ENCODE peak calls at places on chromosomes 5 and 9, in four cellular contexts. One of them, this sample, is unnamed.

GRCh38 chr9:94950733-94951590 is 224.5 kb downstream of the AOPEP start:
- DNase-seq in GM12878: no peak
- DNase-seq in HCT116: no peak
- DNase-seq in K562: no peak
- DNase-seq in this sample: no peak

GRCh38 chr9:137611623-137612609 is 6.4 kb downstream of the ARRDC1 start:
- DNase-seq in GM12878: no peak
- DNase-seq in HCT116: peak; percentile 90
- DNase-seq in K562: peak; percentile 42
- DNase-seq in this sample: no peak

GRCh38 chr9:75001719-75002421 is 26.2 kb downstream of the CARNMT1 start:
- DNase-seq in HCT116: peak; percentile 74
- DNase-seq in GM12878: peak; percentile 36
- DNase-seq in K562: peak; percentile 29
- DNase-seq in this sample: no peak

GRCh38 chr5:111099058-111099778 is 7.1 kb downstream of the WDR36 start:
- DNase-seq in HCT116: no peak
- DNase-seq in K562: no peak
- DNase-seq in GM12878: no peak
- DNase-seq in this sample: no peak

GRCh38 chr5:163362806-163363788 is 74.3 kb upstream of the CCNG1 start:
- DNase-seq in GM12878: no peak
- DNase-seq in K562: no peak
- DNase-seq in HCT116: no peak
- DNase-seq in this sample: no peak

GRCh38 chr9:81855538-81855937 is 72.7 kb upstream of the SPATA31D4 start:
- DNase-seq in K562: no peak
- DNase-seq in HCT116: no peak
- DNase-seq in GM12878: no peak
- DNase-seq in this sample: no peak

GRCh38 chr9:124280176-124280691 is 22.5 kb downstream of the NEK6 start:
- DNase-seq in GM12878: no peak
- DNase-seq in HCT116: no peak
- DNase-seq in K562: no peak
- DNase-seq in this sample: no peak

GRCh38 chr5:127386557-127386956 is 96.0 kb downstream of the MEGF10 start:
- DNase-seq in HCT116: no peak
- DNase-seq in K562: no peak
- DNase-seq in GM12878: no peak
- DNase-seq in this sample: no peak

GRCh38 chr5:133240425-133241091 is 188.7 kb downstream of the HSPA4 start:
- DNase-seq in K562: peak; percentile 92
- DNase-seq in HCT116: peak; percentile 90
- DNase-seq in GM12878: peak; percentile 76
- DNase-seq in this sample: no peak

GRCh38 chr9:126719677-126720435 is 85.0 kb upstream of the ZBTB43 start:
- DNase-seq in GM12878: peak; percentile 53
- DNase-seq in HCT116: no peak
- DNase-seq in K562: no peak
- DNase-seq in this sample: peak; percentile 67

GRCh38 chr9:127177682-127178265 is 55.3 kb upstream of the ANGPTL2 start:
- DNase-seq in HCT116: no peak
- DNase-seq in GM12878: no peak
- DNase-seq in K562: no peak
- DNase-seq in this sample: no peak

GRCh38 chr5:22471154-22471553 is 382.0 kb downstream of the CDH12 start:
- DNase-seq in HCT116: no peak
- DNase-seq in GM12878: no peak
- DNase-seq in K562: no peak
- DNase-seq in this sample: no peak

GRCh38 chr9:110545705-110546104 is 33.8 kb downstream of the SVEP1 start:
- DNase-seq in K562: no peak
- DNase-seq in HCT116: no peak
- DNase-seq in GM12878: no peak
- DNase-seq in this sample: no peak

GRCh38 chr5:158120760-158121159 is 261.8 kb upstream of the CLINT1 start:
- DNase-seq in HCT116: no peak
- DNase-seq in K562: no peak
- DNase-seq in GM12878: no peak
- DNase-seq in this sample: no peak

GRCh38 chr5:157454273-157454672 is 5.7 kb upstream of the NIPAL4 start:
- DNase-seq in HCT116: no peak
- DNase-seq in K562: no peak
- DNase-seq in GM12878: no peak
- DNase-seq in this sample: no peak

GRCh38 chr9:17731308-17731707 is 152.4 kb downstream of the SH3GL2 start:
- DNase-seq in GM12878: no peak
- DNase-seq in HCT116: no peak
- DNase-seq in K562: no peak
- DNase-seq in this sample: no peak

GRCh38 chr9:135906291-135907005 is 898 bp downstream of the CAMSAP1 start:
- DNase-seq in HCT116: no peak
- DNase-seq in K562: no peak
- DNase-seq in GM12878: no peak
- DNase-seq in this sample: peak; percentile 57

GRCh38 chr5:136033244-136033643 is 4.5 kb downstream of the TGFBI start:
- DNase-seq in GM12878: no peak
- DNase-seq in HCT116: no peak
- DNase-seq in K562: no peak
- DNase-seq in this sample: no peak

GRCh38 chr5:171801-172331 is 19.4 kb upstream of the LRRC14B start:
- DNase-seq in K562: no peak
- DNase-seq in GM12878: no peak
- DNase-seq in HCT116: no peak
- DNase-seq in this sample: no peak

GRCh38 chr9:10112798-10113197 is 500.0 kb downstream of the PTPRD start:
- DNase-seq in GM12878: no peak
- DNase-seq in K562: no peak
- DNase-seq in HCT116: no peak
- DNase-seq in this sample: no peak

GRCh38 chr5:113343343-113343742 is 91.4 kb downstream of the TSSK1B start:
- DNase-seq in HCT116: no peak
- DNase-seq in K562: no peak
- DNase-seq in GM12878: no peak
- DNase-seq in this sample: no peak

GRCh38 chr9:134224130-134224826 is 59.9 kb upstream of the RNU6ATAC start:
- DNase-seq in K562: no peak
- DNase-seq in GM12878: no peak
- DNase-seq in HCT116: no peak
- DNase-seq in this sample: no peak

GRCh38 chr5:77369566-77369965 is 122.5 kb downstream of the WDR41 start:
- DNase-seq in K562: no peak
- DNase-seq in GM12878: no peak
- DNase-seq in HCT116: no peak
- DNase-seq in this sample: no peak

GRCh38 chr9:136808781-136809158 is 1.0 kb downstream of the RABL6 start:
- DNase-seq in GM12878: no peak
- DNase-seq in K562: no peak
- DNase-seq in HCT116: no peak
- DNase-seq in this sample: no peak

GRCh38 chr9:116084497-116084896 is 69.1 kb upstream of the PAPPA start:
- DNase-seq in K562: no peak
- DNase-seq in GM12878: no peak
- DNase-seq in HCT116: no peak
- DNase-seq in this sample: no peak

GRCh38 chr5:5344051-5344571 is 78.4 kb upstream of the ICE1 start:
- DNase-seq in K562: no peak
- DNase-seq in HCT116: no peak
- DNase-seq in GM12878: no peak
- DNase-seq in this sample: no peak

GRCh38 chr5:142726188-142726731 is 40.4 kb upstream of the FGF1 start:
- DNase-seq in K562: no peak
- DNase-seq in GM12878: peak; percentile 40
- DNase-seq in HCT116: no peak
- DNase-seq in this sample: no peak

GRCh38 chr9:68664036-68664435 is 41.0 kb upstream of the PIP5K1B start:
- DNase-seq in K562: no peak
- DNase-seq in GM12878: no peak
- DNase-seq in HCT116: no peak
- DNase-seq in this sample: no peak

GRCh38 chr9:127567119-127567897 is 44.8 kb upstream of the STXBP1 start:
- DNase-seq in HCT116: no peak
- DNase-seq in K562: peak; percentile 67
- DNase-seq in GM12878: no peak
- DNase-seq in this sample: no peak

GRCh38 chr5:40406426-40407211 is 273.1 kb upstream of the PTGER4 start:
- DNase-seq in GM12878: no peak
- DNase-seq in K562: no peak
- DNase-seq in HCT116: no peak
- DNase-seq in this sample: no peak

GRCh38 chr5:77355074-77355473 is 137.0 kb downstream of the WDR41 start:
- DNase-seq in GM12878: no peak
- DNase-seq in HCT116: no peak
- DNase-seq in K562: no peak
- DNase-seq in this sample: no peak

DNA sequence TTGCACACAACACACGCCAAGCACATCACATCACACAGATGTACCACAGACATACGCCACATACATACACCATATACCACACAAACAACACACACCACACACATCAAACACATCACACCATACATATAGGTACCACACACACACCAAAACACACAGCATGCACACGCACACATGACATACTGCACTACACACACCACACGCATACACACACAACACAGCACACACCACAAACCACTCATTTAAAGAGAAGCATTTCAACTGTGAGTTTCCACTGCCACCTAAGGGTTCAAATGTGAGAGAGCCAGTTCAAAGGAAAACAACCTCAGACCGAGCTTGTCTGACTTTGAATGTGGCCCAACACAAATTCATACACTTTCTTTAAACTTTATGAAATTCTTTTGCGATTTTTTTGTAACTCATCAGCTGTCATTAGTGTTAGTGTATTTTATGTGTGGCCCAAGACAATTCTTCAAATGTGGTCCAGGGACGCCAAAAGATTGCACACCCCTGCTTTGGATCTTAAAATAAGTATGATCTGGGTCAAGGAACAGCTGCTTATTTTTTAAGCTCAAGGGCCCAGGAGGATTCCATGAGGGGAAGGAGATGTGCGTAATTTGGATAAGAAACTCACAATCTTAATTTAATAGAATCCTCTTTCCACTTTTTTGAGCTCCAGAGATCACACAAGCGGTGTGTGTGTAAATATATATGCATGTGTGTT is 494.6 kb downstream of the GADD45G start:
- DNase-seq in K562: no peak
- DNase-seq in HCT116: no peak
- DNase-seq in GM12878: no peak
- DNase-seq in this sample: no peak
- TF ChIP-seq EGR1 in K562: no peak
- TF ChIP-seq EGR1 in HCT116: no peak
- TF ChIP-seq EGR1 in GM12878: no peak
- TF ChIP-seq EGR1 in this sample: no peak

GRCh38 chr9:11726659-11727058 is 966.5 kb upstream of the TYRP1 start:
- DNase-seq in K562: no peak
- DNase-seq in GM12878: no peak
- DNase-seq in HCT116: no peak
- DNase-seq in this sample: no peak
- TF ChIP-seq EGR1 in K562: no peak
- TF ChIP-seq EGR1 in GM12878: no peak
- TF ChIP-seq EGR1 in HCT116: no peak
- TF ChIP-seq EGR1 in this sample: no peak

DNA sequence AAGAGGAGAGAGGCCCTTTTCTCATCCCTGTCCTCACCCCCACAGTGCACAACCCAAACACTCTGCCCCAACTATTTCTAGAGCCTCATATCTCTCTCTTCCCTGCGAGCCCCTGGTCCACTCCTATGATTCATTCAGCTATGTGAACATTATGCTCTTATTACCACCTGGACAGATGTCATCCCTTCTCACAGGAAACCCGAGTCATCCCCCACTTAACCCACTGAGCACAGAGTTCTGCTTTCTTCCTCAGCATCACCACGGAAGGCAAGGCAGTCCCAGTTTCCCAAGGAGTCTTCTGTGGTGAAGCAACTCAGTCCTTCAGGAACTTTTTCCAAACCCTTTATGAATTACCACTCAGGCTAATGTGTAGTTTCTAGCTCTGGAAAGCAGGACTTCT is 1.3 kb downstream of the DNAI1 start:
- DNase-seq in K562: no peak
- DNase-seq in HCT116: no peak
- DNase-seq in GM12878: no peak
- DNase-seq in this sample: no peak
- TF ChIP-seq EGR1 in K562: no peak
- TF ChIP-seq EGR1 in HCT116: no peak
- TF ChIP-seq EGR1 in GM12878: no peak
- TF ChIP-seq EGR1 in this sample: no peak

GRCh38 chr5:151130922-151131891 is 26.4 kb downstream of the ANXA6 start:
- DNase-seq in HCT116: no peak
- DNase-seq in GM12878: no peak
- DNase-seq in K562: no peak
- DNase-seq in this sample: no peak
- TF ChIP-seq EGR1 in HCT116: no peak
- TF ChIP-seq EGR1 in GM12878: no peak
- TF ChIP-seq EGR1 in K562: no peak
- TF ChIP-seq EGR1 in this sample: no peak

GRCh38 chr5:3024976-3025375 is 273.5 kb upstream of the IRX2 start:
- DNase-seq in GM12878: no peak
- DNase-seq in HCT116: no peak
- DNase-seq in K562: no peak
- DNase-seq in this sample: peak; percentile 28

GRCh38 chr5:3025392-3025791 is 273.9 kb upstream of the IRX2 start:
- DNase-seq in K562: no peak
- DNase-seq in GM12878: no peak
- DNase-seq in HCT116: no peak
- DNase-seq in this sample: no peak

GRCh38 chr5:3024126-3024525 is 272.6 kb upstream of the IRX2 start:
- DNase-seq in HCT116: no peak
- DNase-seq in GM12878: no peak
- DNase-seq in K562: no peak
- DNase-seq in this sample: no peak

GRCh38 chr5:3023678-3024077 is 272.2 kb upstream of the IRX2 start:
- DNase-seq in GM12878: no peak
- DNase-seq in HCT116: no peak
- DNase-seq in K562: no peak
- DNase-seq in this sample: peak; percentile 27

GRCh38 chr5:3024541-3024940 is 273.1 kb upstream of the IRX2 start:
- DNase-seq in K562: no peak
- DNase-seq in HCT116: no peak
- DNase-seq in GM12878: no peak
- DNase-seq in this sample: no peak
- TF ChIP-seq EGR1 in K562: no peak
- TF ChIP-seq EGR1 in HCT116: no peak
- TF ChIP-seq EGR1 in GM12878: no peak
- TF ChIP-seq EGR1 in this sample: no peak

GRCh38 chr9:109047259-109047658 is 34.0 kb upstream of the CTNNAL1 start:
- DNase-seq in GM12878: no peak
- DNase-seq in HCT116: no peak
- DNase-seq in K562: no peak
- DNase-seq in this sample: no peak
- TF ChIP-seq EGR1 in GM12878: no peak
- TF ChIP-seq EGR1 in HCT116: no peak
- TF ChIP-seq EGR1 in K562: no peak
- TF ChIP-seq EGR1 in this sample: no peak

This sample was measured in H1.